ENCODE peak calls at places on chromosomes 3 and 15, in eight cellular contexts. X is fibroblast of lung; J is ovary; W is brain microvascular endothelial cell; O is tibial nerve; V is AG04450; T is CD8-positive, alpha-beta memory T cell; C is astrocyte. B is an unnamed sample.

GRCh38 chr3:107412376-107412775 is 35.1 kb downstream of the CCDC54 start:
- DNase-seq in X (no peak), J (no peak), W (no peak), O (no peak), V (no peak), T (no peak), C (peak; percentile 29), B (no peak)

GRCh38 chr3:58471025-58471887 is 20.6 kb upstream of the KCTD6 start:
- DNase-seq in X (peak; percentile 85), J (no peak), W (peak; percentile 87), O (no peak), V (peak; percentile 33), T (no peak), C (peak; percentile 94), B (peak; percentile 91)

GRCh38 chr3:278300-279064 is 81.9 kb downstream of the CHL1 start:
- DNase-seq in X (no peak), J (no peak), W (no peak), O (no peak), V (no peak), T (no peak), C (no peak), B (no peak)

GRCh38 chr3:14592390-14592789 is 52.2 kb upstream of the GRIP2 start:
- DNase-seq in X (no peak), J (no peak), W (no peak), O (no peak), V (no peak), T (no peak), C (no peak), B (no peak)

GRCh38 chr3:98508582-98508981 is 11.1 kb downstream of the OR5K2 start:
- DNase-seq in X (no peak), J (no peak), W (no peak), O (no peak), V (no peak), T (no peak), C (no peak), B (no peak)

GRCh38 chr3:149576071-149576564 is 81.7 kb downstream of the WWTR1 start:
- DNase-seq in X (peak; percentile 97), J (peak; percentile 69), W (peak; percentile 92), O (no peak), V (peak; percentile 90), T (no peak), C (peak; percentile 99), B (peak; percentile 68)

GRCh38 chr3:24379936-24380335 is 114.7 kb downstream of the THRB start:
- DNase-seq in X (no peak), J (no peak), W (no peak), O (no peak), V (no peak), T (no peak), C (no peak), B (no peak)

GRCh38 chr3:46695177-46695961 is 1.9 kb upstream of the ALS2CL start:
- DNase-seq in X (no peak), J (peak; percentile 46), W (no peak), O (peak; percentile 53), V (no peak), T (no peak), C (no peak), B (no peak)

GRCh38 chr15:61032600-61033286 is 196.4 kb downstream of the RORA start:
- DNase-seq in X (no peak), J (no peak), W (no peak), O (no peak), V (no peak), T (no peak), C (no peak), B (no peak)

GRCh38 chr15:51267714-51268105 is 70.7 kb downstream of the CYP19A1 start:
- DNase-seq in X (no peak), J (no peak), W (no peak), O (peak; percentile 19), V (no peak), T (no peak), C (no peak), B (peak; percentile 66)

GRCh38 chr3:157807286-157807685 is 298.9 kb downstream of the SHOX2 start:
- DNase-seq in X (no peak), J (no peak), W (no peak), O (no peak), V (no peak), T (no peak), C (no peak), B (no peak)

GRCh38 chr3:15976524-15976923 is 178.7 kb upstream of the ANKRD28 start:
- DNase-seq in X (no peak), J (no peak), W (no peak), O (no peak), V (no peak), T (no peak), C (no peak), B (no peak)

GRCh38 chr3:128971421-128971820 is 22.5 kb downstream of the CFAP92 start:
- DNase-seq in X (peak; percentile 73), J (peak; percentile 44), W (peak; percentile 34), O (no peak), V (no peak), T (no peak), C (peak; percentile 16), B (no peak)

GRCh38 chr3:161354554-161354953 is 16.8 kb downstream of the SPTSSB start:
- DNase-seq in X (no peak), J (no peak), W (no peak), O (no peak), V (no peak), T (no peak), C (no peak), B (no peak)

GRCh38 chr3:179971280-179971679 is 65.5 kb downstream of the PEX5L start:
- DNase-seq in X (no peak), J (no peak), W (no peak), O (no peak), V (no peak), T (no peak), C (no peak), B (no peak)

GRCh38 chr3:32127219-32127826 is 20.9 kb downstream of the GPD1L start:
- DNase-seq in X (no peak), J (no peak), W (no peak), O (no peak), V (no peak), T (no peak), C (no peak), B (no peak)

GRCh38 chr3:88987786-88988185 is 119.6 kb upstream of the EPHA3 start:
- DNase-seq in X (no peak), J (no peak), W (no peak), O (no peak), V (no peak), T (no peak), C (no peak), B (no peak)

GRCh38 chr15:38069506-38069905 is 135.1 kb downstream of the TMCO5A start:
- DNase-seq in X (peak; percentile 87), J (peak; percentile 29), W (peak; percentile 87), O (peak; percentile 51), V (no peak), T (no peak), C (peak; percentile 87), B (peak; percentile 93)

GRCh38 chr3:115571413-115571812 is 51.9 kb upstream of the GAP43 start:
- DNase-seq in X (no peak), J (no peak), W (no peak), O (no peak), V (no peak), T (no peak), C (no peak), B (no peak)

GRCh38 chr3:171249171-171249692 is 211.0 kb downstream of the TNIK start:
- DNase-seq in X (no peak), J (no peak), W (no peak), O (no peak), V (no peak), T (no peak), C (no peak), B (no peak)

GRCh38 chr3:14319654-14320182 is 82.7 kb upstream of the SLC6A6 start:
- DNase-seq in X (peak; percentile 55), J (no peak), W (peak; percentile 76), O (no peak), V (peak; percentile 23), T (no peak), C (peak; percentile 65), B (peak; percentile 92)

DNA sequence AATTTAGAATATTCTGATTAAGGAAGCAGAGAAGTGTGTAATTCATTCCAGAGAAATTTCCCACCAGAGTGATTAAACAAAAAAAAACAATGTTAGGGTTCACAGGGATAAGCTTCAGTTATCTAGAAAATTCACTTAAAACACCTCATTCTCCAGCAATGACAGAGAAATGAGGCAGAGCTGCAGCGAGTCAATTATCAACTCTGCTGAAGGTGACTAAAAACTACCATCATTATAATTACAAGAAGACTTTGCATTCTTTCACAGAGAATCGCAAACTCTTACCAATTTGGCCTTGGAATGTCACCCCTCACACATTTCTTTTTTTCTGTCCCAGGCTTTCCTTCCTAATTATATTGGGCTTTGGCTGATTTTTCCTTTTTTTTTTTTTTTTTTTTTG is 117.1 kb downstream of the RAB11A start:
- DNase-seq in X (no peak), J (no peak), W (no peak), O (no peak), V (no peak), T (no peak), C (no peak), B (no peak)
- H3K27me3 ChIP-seq in X (peaks cover 28% of the 10 kb centered on the region), J (no peaks in the 10 kb centered on the region), W (peaks cover 38% of the 10 kb centered on the region), O (peaks cover 76% of the 10 kb centered on the region), V (peaks cover 41% of the 10 kb centered on the region), T (peaks cover 11% of the 10 kb centered on the region), C (peaks cover 33% of the 10 kb centered on the region), B (peaks cover 43% of the 10 kb centered on the region)

DNA sequence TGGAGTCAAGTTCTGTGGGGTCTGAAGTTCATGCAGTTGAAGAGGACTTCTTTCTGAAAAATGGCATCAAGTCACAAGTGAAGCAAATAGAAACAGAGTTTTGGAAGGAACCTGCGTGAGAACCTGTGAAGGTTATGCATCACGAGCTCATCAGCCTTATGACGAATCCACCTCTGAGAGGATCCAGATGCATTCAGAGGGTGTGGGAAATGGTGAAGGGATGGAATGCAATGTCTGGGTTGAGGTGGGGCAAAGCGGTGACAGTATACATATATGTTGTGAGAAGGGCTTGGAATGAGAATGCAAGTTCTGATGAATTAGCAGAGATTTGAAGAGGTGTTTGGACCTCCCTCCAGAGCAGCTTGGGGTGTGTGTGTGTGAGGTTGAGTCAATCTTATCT is 382.1 kb upstream of the TBL1XR1 start:
- DNase-seq in X (no peak), J (no peak), W (no peak), O (no peak), V (no peak), T (no peak), C (peak; percentile 39), B (no peak)
- H3K27me3 ChIP-seq in X (no peaks in the 10 kb centered on the region), J (no peaks in the 10 kb centered on the region), W (no peaks in the 10 kb centered on the region), O (no peaks in the 10 kb centered on the region), V (no peaks in the 10 kb centered on the region), T (no peaks in the 10 kb centered on the region), C (no peaks in the 10 kb centered on the region), B (no peaks in the 10 kb centered on the region)

DNA sequence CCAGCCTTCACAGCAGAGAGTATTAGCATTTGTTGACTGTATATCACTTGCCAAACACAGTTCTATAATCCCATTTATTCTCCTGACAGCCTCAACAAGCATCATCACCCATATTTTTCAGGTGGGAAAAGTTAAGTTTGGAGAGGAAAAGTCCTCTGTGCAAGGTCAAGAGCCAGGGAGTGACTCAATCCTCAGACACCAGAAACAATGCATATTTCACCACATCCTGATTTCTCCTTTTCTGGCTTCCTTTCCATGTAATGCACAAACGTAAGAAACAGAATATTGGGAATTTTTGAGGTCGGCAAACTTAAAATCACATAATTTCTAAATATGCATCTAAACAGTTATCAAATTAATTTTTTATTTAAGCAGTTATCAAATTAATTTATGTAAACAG is 116.0 kb upstream of the GADL1 start:
- DNase-seq in X (peak; percentile 53), J (no peak), W (peak; percentile 47), O (no peak), V (no peak), T (no peak), C (peak; percentile 90), B (no peak)
- H3K27me3 ChIP-seq in X (no peaks in the 10 kb centered on the region), J (no peaks in the 10 kb centered on the region), W (no peaks in the 10 kb centered on the region), O (no peaks in the 10 kb centered on the region), V (no peaks in the 10 kb centered on the region), T (no peaks in the 10 kb centered on the region), C (no peaks in the 10 kb centered on the region), B (no peaks in the 10 kb centered on the region)

GRCh38 chr3:122926322-122926721 is 101.2 kb downstream of the SEMA5B start:
- DNase-seq in X (no peak), J (no peak), W (no peak), O (no peak), V (no peak), T (no peak), C (no peak), B (no peak)
- H3K27me3 ChIP-seq in X (peaks cover 32% of the 10 kb centered on the region), J (no peaks in the 10 kb centered on the region), W (peaks cover 7% of the 10 kb centered on the region), O (peaks cover 16% of the 10 kb centered on the region), V (peaks cover 63% of the 10 kb centered on the region), T (peaks cover 6% of the 10 kb centered on the region), C (peaks cover 31% of the 10 kb centered on the region), B (peaks cover 59% of the 10 kb centered on the region)